ENCODE peak calls at places on chromosomes 13 and 19, in four cellular contexts. N, V, R and T are unnamed samples.

GRCh38 chr13:76707360-76707759 is 178.8 kb downstream of the KCTD12 start:
- DNase-seq in N (no peak), R (no peak), V (no peak), T (no peak)

GRCh38 chr13:33207616-33207964 is 78.0 kb downstream of the STARD13 start:
- DNase-seq in R (no peak), N (no peak), V (no peak), T (no peak)

GRCh38 chr13:29767006-29767405 is 83.4 kb downstream of the UBL3 start:
- DNase-seq in N (no peak), V (no peak), R (no peak), T (no peak)

GRCh38 chr13:90201676-90202425 is 1145.6 kb upstream of the MIR17HG start:
- DNase-seq in V (no peak), R (no peak), N (no peak), T (no peak)

GRCh38 chr19:42555317-42555716 is 27.0 kb upstream of the CEACAM1 start:
- DNase-seq in R (peak; percentile 52), V (no peak), N (no peak), T (no peak)

GRCh38 chr19:45253396-45254027 is 2.4 kb downstream of the MARK4 start:
- DNase-seq in N (no peak), R (no peak), V (no peak), T (no peak)

GRCh38 chr19:17879466-17879865 is 7.7 kb downstream of the SLC5A5 start:
- DNase-seq in V (no peak), R (no peak), N (peak; percentile 27), T (no peak)

GRCh38 chr19:29266603-29267002 is 53.7 kb upstream of the UQCRFS1 start:
- DNase-seq in R (no peak), N (no peak), V (no peak), T (no peak)

GRCh38 chr19:15519433-15519976 is 11.2 kb downstream of the CYP4F22 start:
- DNase-seq in V (no peak), R (no peak), N (no peak), T (no peak)

GRCh38 chr19:41114132-41114531 is at the start of gene CYP2F1:
- DNase-seq in N (no peak), R (no peak), V (no peak), T (no peak)

GRCh38 chr19:5498817-5499535 is 43.8 kb downstream of the ZNRF4 start:
- DNase-seq in V (no peak), R (peak; percentile 87), N (no peak), T (no peak)

GRCh38 chr13:45826741-45827140 is 24.8 kb downstream of the SIAH3 start:
- DNase-seq in R (no peak), V (no peak), N (no peak), T (no peak)

GRCh38 chr19:50510121-50510670 is 795 bp downstream of the JOSD2 start:
- DNase-seq in N (peak; percentile 76), R (no peak), V (no peak), T (no peak)

GRCh38 chr19:2047449-2048103 is 3.5 kb downstream of the MKNK2 start:
- DNase-seq in R (no peak), V (no peak), N (no peak), T (no peak)

GRCh38 chr19:33022472-33023116 is 42.1 kb downstream of the RHPN2 start:
- DNase-seq in N (no peak), V (no peak), R (peak; percentile 93), T (no peak)

GRCh38 chr19:56566904-56567273 is 379 bp upstream of the ZNF470 start:
- DNase-seq in R (peak; percentile 46), N (peak; percentile 68), V (no peak), T (no peak)

GRCh38 chr13:66994097-66994496 is 236.0 kb downstream of the PCDH9 start:
- DNase-seq in N (peak; percentile 4), R (peak; percentile 95), V (peak; percentile 78), T (no peak)

GRCh38 chr13:66222127-66222526 is 1008.0 kb downstream of the PCDH9 start:
- DNase-seq in N (no peak), R (no peak), V (no peak), T (no peak)

GRCh38 chr13:50990540-50991506 is 81.2 kb downstream of the RNASEH2B start:
- DNase-seq in V (peak; percentile 7), R (peak; percentile 44), N (peak; percentile 34), T (no peak)

GRCh38 chr13:33259296-33259695 is 26.3 kb downstream of the STARD13 start:
- DNase-seq in R (peak; percentile 75), N (no peak), V (no peak), T (no peak)

GRCh38 chr13:46145950-46146349 is 36.0 kb downstream of the LCP1 start:
- DNase-seq in N (no peak), R (no peak), V (no peak), T (no peak)

GRCh38 chr13:106129273-106129672 is 406.2 kb downstream of the EFNB2 start:
- DNase-seq in N (no peak), V (no peak), R (no peak), T (no peak)

GRCh38 chr13:44108345-44108858 is 228.7 kb downstream of the LACC1 start:
- DNase-seq in R (no peak), N (no peak), V (no peak), T (no peak)

GRCh38 chr13:20921572-20921971 is 19.0 kb upstream of the XPO4 start:
- DNase-seq in V (no peak), R (no peak), N (no peak), T (no peak)

GRCh38 chr19:21680679-21681078 is 86.7 kb downstream of the ZNF100 start:
- DNase-seq in V (no peak), N (no peak), R (no peak), T (no peak)

GRCh38 chr19:50377051-50377441 is 789 bp downstream of the NR1H2 start:
- DNase-seq in V (peak; percentile 89), R (peak; percentile 94), N (peak; percentile 69), T (no peak)

GRCh38 chr13:106680796-106681482 is 113.0 kb upstream of the ARGLU1 start:
- DNase-seq in V (no peak), N (no peak), R (peak; percentile 82), T (no peak)

GRCh38 chr19:52140077-52140710 is 456 bp upstream of the ZNF616 start:
- DNase-seq in N (no peak), V (no peak), R (no peak), T (no peak)

GRCh38 chr13:29892149-29892548 is 41.7 kb upstream of the UBL3 start:
- DNase-seq in R (peak; percentile 33), N (no peak), V (no peak), T (no peak)

GRCh38 chr13:110129076-110129475 is 177.9 kb downstream of the COL4A1 start:
- DNase-seq in R (no peak), N (no peak), V (no peak), T (no peak)

GRCh38 chr19:50357178-50358100 is 8.0 kb downstream of the NAPSA start:
- DNase-seq in V (peak; percentile 93), N (peak; percentile 70), R (peak; percentile 91), T (no peak)

GRCh38 chr13:76894401-76895110 is 8.4 kb upstream of the KCTD12 start:
- DNase-seq in N (no peak), R (no peak), V (no peak), T (no peak)

GRCh38 chr19:32599736-32600157 is 18.8 kb downstream of the PDCD5 start:
- DNase-seq in R (peak; percentile 75), V (peak; percentile 80), N (peak; percentile 73), T (peak; percentile 13)

GRCh38 chr13:48233886-48234488 is 981 bp downstream of the ITM2B start:
- DNase-seq in V (no peak), R (peak; percentile 21), N (no peak), T (no peak)

GRCh38 chr13:112997188-112998135 is 28.4 kb downstream of the MCF2L start:
- DNase-seq in V (no peak), N (no peak), R (no peak), T (no peak)
- H3K27ac ChIP-seq in V (no peak overlapping the region), N (no peak overlapping the region), R (no peak overlapping the region), T (no peak overlapping the region)

GRCh38 chr19:47891622-47891922 is 5.5 kb upstream of the SULT2A1 start:
- DNase-seq in N (peak; percentile 31), R (no peak), V (no peak), T (no peak)

GRCh38 chr19:47891923-47892666 is 6.0 kb upstream of the SULT2A1 start:
- DNase-seq in R (peak; percentile 15), N (no peak), V (peak; percentile 92), T (no peak)

GRCh38 chr19:47896019-47896418 is 9.9 kb upstream of the SULT2A1 start:
- DNase-seq in R (no peak), N (no peak), V (no peak), T (no peak)

GRCh38 chr19:47897857-47898256 is 11.7 kb upstream of the SULT2A1 start:
- DNase-seq in N (no peak), V (no peak), R (no peak), T (no peak)

GRCh38 chr19:47895165-47895782 is 9.2 kb upstream of the SULT2A1 start:
- DNase-seq in R (no peak), N (no peak), V (no peak), T (no peak)
- TF ChIP-seq POLR2AphosphoS5 in R (no peak), N (no peak), V (no peak), T (no peak)

DNA sequence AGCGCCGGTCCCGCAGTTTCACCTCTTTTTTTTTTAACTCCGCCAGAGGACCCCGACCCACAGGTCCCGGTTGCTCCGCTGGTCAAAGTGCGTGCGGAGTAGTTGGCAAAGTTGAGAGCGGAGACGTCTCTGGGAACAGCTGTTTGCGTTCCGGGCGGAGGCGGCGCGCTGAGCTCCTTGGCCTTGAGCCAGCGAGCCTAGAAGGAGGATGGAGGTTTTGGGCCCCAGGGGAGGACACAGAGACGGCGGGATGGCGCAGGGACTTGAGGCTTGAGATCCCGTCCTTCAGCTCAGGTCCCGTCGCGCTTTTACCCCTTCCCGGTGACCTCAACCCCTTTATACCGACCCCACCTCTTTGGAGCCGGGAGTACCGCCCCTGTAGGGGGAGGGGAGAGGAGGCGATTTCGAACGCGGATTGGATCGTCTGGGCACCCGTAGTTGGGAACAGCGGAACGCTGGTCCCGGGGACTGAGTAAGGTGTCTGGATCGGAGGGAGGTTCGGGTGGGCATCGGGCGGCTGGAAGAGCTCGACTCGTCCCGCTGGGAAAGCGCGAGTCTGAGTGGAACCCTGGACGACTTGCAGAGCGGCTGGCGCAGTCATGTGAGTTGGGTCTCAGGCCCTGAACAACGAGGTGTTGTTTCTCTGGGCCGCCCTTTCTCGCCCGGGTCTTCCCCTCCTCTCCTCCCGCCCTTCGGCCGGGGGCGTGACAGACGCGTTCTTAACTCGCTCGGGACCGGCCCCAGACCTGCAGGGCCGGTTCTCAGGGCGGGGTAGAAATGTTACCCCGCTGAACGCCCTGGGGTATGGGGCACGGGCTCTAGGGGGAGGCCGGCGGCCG is at the start of gene WBP4:
- DNase-seq in N (peak; percentile 90), V (peak; percentile 92), R (peak; percentile 97), T (peak; percentile 73)
- TF ChIP-seq REST in N (peak; percentile 8), V (no peak), R (no peak), T (no peak)

GRCh38 chr13:31477961-31478360 is 261.4 kb upstream of the RXFP2 start:
- DNase-seq in R (no peak), V (no peak), N (no peak), T (no peak)
- H3K27ac ChIP-seq in R (no peak overlapping the region), V (no peak overlapping the region), N (peak overlapping the region; percentile 4), T (no peak overlapping the region)